ENCODE peak calls at places on chromosomes 13 and 19, in ten cellular contexts. A is NCI-H510A treated with DMSO at 0.1 percent for 48 hours; H is activated naive CD4-positive, alpha-beta T cell; W is mucosa of descending colon; G is GM23338; T is glutamatergic neuron; B is stimulated activated CD4-positive, alpha-beta T cell treated with anti-CD3 and anti-CD28 coated beads, Interleukin-1b, Interleukin-23, amount 100 ng/mL, for 24 hours; D is HFF-Myc; C is left cardiac atrium; X is lower leg skin. J is an unnamed sample.

GRCh38 chr19:49590971-49591730 is at the start of gene PRR12:
- DNase-seq in A (peak), H (peak), W (peak), G (peak), T (peak), B (peak), D (no peak), C (peak), X (peak), J (peak)

GRCh38 chr13:109819851-109820250 is 33.5 kb upstream of the IRS2 start:
- DNase-seq in A (peak), H (no peak), W (no peak), G (no peak), T (no peak), B (no peak), D (no peak), C (no peak), X (no peak), J (no peak)

GRCh38 chr19:31512403-31512970 is 163.3 kb upstream of the TSHZ3 start:
- DNase-seq in A (no peak), H (no peak), W (no peak), G (no peak), T (no peak), B (no peak), D (no peak), C (no peak), X (peak), J (no peak)

GRCh38 chr13:95676100-95676774 is 702 bp upstream of the DNAJC3 start:
- DNase-seq in A (peak), H (peak), W (no peak), G (peak), T (no peak), B (no peak), D (no peak), C (peak), X (peak), J (peak)

GRCh38 chr13:49633687-49634086 is 5.4 kb downstream of the ARL11 start:
- DNase-seq in A (no peak), H (no peak), W (no peak), G (no peak), T (no peak), B (no peak), D (no peak), C (no peak), X (peak), J (no peak)

GRCh38 chr13:79194272-79194671 is 211.8 kb downstream of the RBM26 start:
- DNase-seq in A (no peak), H (no peak), W (no peak), G (no peak), T (no peak), B (peak), D (no peak), C (no peak), X (no peak), J (no peak)

GRCh38 chr13:106609116-106609515 is 41.2 kb upstream of the ARGLU1 start:
- DNase-seq in A (no peak), H (no peak), W (no peak), G (no peak), T (no peak), B (no peak), D (no peak), C (no peak), X (no peak), J (no peak)

GRCh38 chr13:95643471-95643813 is 1.1 kb downstream of the DZIP1 start:
- DNase-seq in A (peak), H (no peak), W (no peak), G (peak), T (no peak), B (no peak), D (no peak), C (no peak), X (no peak), J (peak)

GRCh38 chr13:75055296-75055695 is 426.7 kb downstream of the TBC1D4 start:
- DNase-seq in A (no peak), H (no peak), W (no peak), G (no peak), T (no peak), B (no peak), D (no peak), C (no peak), X (no peak), J (no peak)

GRCh38 chr13:69319659-69320058 is 788.0 kb upstream of the ATXN8OS start:
- DNase-seq in A (no peak), H (no peak), W (no peak), G (no peak), T (no peak), B (no peak), D (no peak), C (no peak), X (no peak), J (no peak)

GRCh38 chr13:51674276-51674675 is 90.0 kb downstream of the WDFY2 start:
- DNase-seq in A (peak), H (no peak), W (no peak), G (peak), T (no peak), B (no peak), D (no peak), C (no peak), X (peak), J (no peak)

J was measured in M059J.